ENCODE peak calls at places on chromosomes 7 and 10, in five cellular contexts. Y is A549, D is K562, V is H1, W is HepG2. M is an unnamed sample.

GRCh38 chr10:58807631-58808024 is 295.0 kb downstream of the BICC1 start:
- DNase-seq in Y (no peak), D (no peak), V (no peak), W (peak), M (no peak)

GRCh38 chr10:49652416-49653385 is 26.8 kb upstream of the C10orf53 start:
- DNase-seq in Y (no peak), D (no peak), V (peak), W (no peak), M (no peak)

GRCh38 chr10:86795353-86795752 is 38.9 kb downstream of the BMPR1A start:
- DNase-seq in Y (peak), D (peak), V (no peak), W (peak), M (no peak)

GRCh38 chr7:74479961-74480829 is 26.5 kb downstream of the GTF2IRD1 start:
- DNase-seq in Y (no peak), D (no peak), V (peak), W (peak), M (no peak)

GRCh38 chr7:77238703-77239136 is 39.1 kb upstream of the FGL2 start:
- DNase-seq in Y (no peak), D (no peak), V (no peak), W (no peak), M (no peak)

GRCh38 chr7:74495112-74495880 is 41.6 kb downstream of the GTF2IRD1 start:
- DNase-seq in Y (no peak), D (no peak), V (no peak), W (no peak), M (no peak)

GRCh38 chr7:138338361-138338760 is 121.7 kb upstream of the TRIM24 start:
- DNase-seq in Y (no peak), D (no peak), V (no peak), W (no peak), M (no peak)

GRCh38 chr7:10536561-10536960 is 437.1 kb upstream of the PHF14 start:
- DNase-seq in Y (no peak), D (no peak), V (no peak), W (no peak), M (no peak)

GRCh38 chr7:25647007-25647406 is 418.7 kb upstream of the NPVF start:
- DNase-seq in Y (no peak), D (no peak), V (no peak), W (no peak), M (no peak)

GRCh38 chr7:15764986-15765385 is 78.5 kb upstream of the MEOX2 start:
- DNase-seq in Y (no peak), D (no peak), V (no peak), W (no peak), M (no peak)

DNA sequence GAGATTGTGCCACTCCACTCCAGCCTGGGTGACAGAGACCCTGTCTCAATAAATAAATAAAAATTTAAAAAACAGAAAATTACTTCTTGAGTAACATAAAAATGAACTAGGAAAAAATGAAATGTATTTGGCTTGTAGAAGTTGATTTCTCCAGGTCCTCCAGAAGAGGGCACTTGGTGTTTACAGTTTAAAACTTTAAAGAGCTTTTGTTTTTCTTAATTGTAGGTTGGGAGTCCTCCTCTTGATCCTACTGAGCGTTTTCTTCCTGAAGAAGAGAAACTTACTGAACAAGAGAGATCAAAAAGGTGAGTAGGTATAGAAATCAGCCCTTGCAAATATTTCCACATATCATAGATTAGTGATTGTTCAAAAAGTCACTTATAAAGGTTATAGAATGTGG is 16.2 kb downstream of the KIFBP start:
- DNase-seq in Y (peak), D (no peak), V (no peak), W (peak), M (no peak)
- TF ChIP-seq HDAC2 in Y (no peak), D (no peak), V (no peak), W (no peak), M (no peak)

GRCh38 chr10:5596611-5597341 is 69.6 kb downstream of the ASB13 start:
- DNase-seq in Y (no peak), D (no peak), V (no peak), W (no peak), M (no peak)

GRCh38 chr10:5595095-5595494 is 70.3 kb downstream of the CALML3 start:
- DNase-seq in Y (no peak), D (no peak), V (no peak), W (no peak), M (no peak)

GRCh38 chr10:5598085-5598690 is 68.2 kb downstream of the ASB13 start:
- DNase-seq in Y (no peak), D (no peak), V (no peak), W (no peak), M (no peak)

GRCh38 chr10:5594271-5595036 is 69.7 kb downstream of the CALML3 start:
- DNase-seq in Y (no peak), D (no peak), V (no peak), W (no peak), M (no peak)

DNA sequence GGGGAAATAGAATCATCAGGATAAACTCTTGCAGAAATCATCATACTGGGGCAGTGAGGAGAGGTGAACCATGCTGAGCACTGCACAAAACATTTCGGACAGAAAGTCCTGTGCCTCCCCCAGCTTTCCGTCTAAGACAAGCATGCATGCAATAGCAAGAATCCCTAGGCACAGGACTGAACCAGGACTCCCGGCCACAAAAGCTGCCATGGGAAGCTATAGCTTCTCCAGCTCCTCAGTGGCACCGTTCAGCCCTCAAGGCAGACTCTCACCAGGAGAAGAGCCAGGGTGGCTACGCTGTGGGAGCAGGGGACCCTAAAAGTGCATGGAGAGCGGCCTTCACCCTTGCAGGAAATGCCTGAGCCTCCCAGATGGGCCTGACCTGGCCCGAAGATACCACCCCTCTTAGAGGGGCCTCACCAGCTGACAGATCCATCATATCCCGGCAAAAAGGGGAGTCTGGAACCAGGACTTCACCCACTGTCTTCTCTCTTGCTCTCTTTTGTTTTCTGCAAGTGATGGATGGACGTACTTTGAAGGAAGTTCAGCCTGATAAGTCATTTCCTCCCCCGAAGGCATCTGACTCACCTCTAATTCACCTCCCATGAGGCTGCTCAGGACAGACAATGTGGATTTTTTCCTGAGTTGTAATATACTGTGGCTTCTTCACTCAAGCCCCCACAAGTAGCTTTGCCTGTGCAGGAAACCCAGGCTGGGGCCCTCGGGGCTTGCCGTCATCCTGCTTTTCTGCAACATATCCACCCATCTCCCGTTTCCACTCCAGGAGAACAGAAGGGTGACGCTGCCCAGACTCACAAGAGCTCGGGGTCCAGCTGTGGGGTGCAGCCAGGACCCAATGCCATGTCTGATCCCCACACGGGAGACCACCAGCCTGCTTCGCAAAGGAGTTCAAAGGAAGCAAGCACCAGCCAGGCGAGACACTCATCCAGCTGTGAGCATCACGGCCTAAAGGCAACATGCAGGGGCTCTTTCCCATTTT is 70.5 kb downstream of the ASB13 start:
- DNase-seq in Y (peak), D (no peak), V (no peak), W (no peak), M (no peak)
- TF ChIP-seq HDAC2 in Y (no peak), D (no peak), V (no peak), W (no peak), M (no peak)

DNA sequence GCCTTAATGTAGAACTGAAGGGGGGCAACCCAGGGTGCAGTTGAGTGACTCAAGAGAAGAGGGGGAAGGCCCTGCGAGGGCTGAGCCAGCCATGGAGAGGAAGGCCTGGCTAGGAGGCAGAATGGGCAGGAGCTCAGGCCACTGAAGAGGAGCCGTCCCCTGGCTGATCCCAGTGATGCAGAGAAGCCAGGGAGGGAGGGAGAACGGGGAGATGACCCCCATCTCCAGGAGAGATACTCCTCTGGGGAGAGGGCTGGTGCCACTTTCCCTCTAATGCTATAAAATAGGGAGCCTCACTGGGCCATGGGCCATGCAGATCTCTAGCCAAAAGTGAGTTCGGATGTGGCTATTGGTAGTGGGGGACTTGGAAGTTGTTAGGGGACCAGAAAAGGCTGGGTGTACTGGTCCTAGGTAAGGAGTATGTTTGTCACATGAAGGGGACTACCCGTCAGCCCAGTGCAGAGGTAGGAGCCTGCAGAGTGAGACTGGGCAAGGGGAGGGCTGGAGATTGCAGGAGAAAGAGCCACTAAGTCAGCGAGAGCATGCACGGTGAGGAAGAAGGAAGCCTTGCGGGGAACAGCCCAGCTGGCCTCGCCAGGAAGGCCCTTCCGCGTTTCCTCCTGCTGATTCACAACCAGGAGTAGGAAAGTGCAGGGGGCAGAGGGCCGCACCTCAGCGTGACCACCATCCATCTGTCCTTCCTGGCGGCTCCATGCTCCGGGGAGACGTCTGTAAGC is 347.6 kb downstream of the TCERG1L start:
- DNase-seq in Y (no peak), D (no peak), V (no peak), W (no peak), M (no peak)
- TF ChIP-seq HDAC2 in Y (no peak), D (no peak), V (no peak), W (no peak), M (no peak)

GRCh38 chr7:102279537-102280400 is 6.9 kb upstream of the SH2B2 start:
- DNase-seq in Y (peak), D (peak), V (peak), W (peak), M (no peak)
- TF ChIP-seq HDAC2 in Y (no peak), D (no peak), V (no peak), W (no peak), M (no peak)

GRCh38 chr10:70901276-70901878 is 13.0 kb upstream of the PCBD1 start:
- DNase-seq in Y (no peak), D (no peak), V (no peak), W (no peak), M (no peak)

GRCh38 chr10:70902659-70903261 is 14.4 kb upstream of the PCBD1 start:
- DNase-seq in Y (peak), D (no peak), V (no peak), W (no peak), M (no peak)

GRCh38 chr10:70905071-70906021 is 17.0 kb upstream of the PCBD1 start:
- DNase-seq in Y (no peak), D (no peak), V (no peak), W (no peak), M (no peak)

GRCh38 chr10:70906031-70906804 is 17.9 kb upstream of the PCBD1 start:
- DNase-seq in Y (no peak), D (no peak), V (no peak), W (no peak), M (no peak)

GRCh38 chr10:70903262-70903921 is 15.0 kb upstream of the PCBD1 start:
- DNase-seq in Y (peak), D (peak), V (peak), W (peak), M (no peak)
- TF ChIP-seq HDAC2 in Y (no peak), D (no peak), V (no peak), W (no peak), M (no peak)

GRCh38 chr10:30392564-30392990 is 41.4 kb upstream of the MAP3K8 start:
- DNase-seq in Y (peak), D (peak), V (peak), W (peak), M (peak)

GRCh38 chr10:30387646-30388243 is 38.7 kb upstream of the MTPAP start:
- DNase-seq in Y (no peak), D (no peak), V (no peak), W (peak), M (no peak)

GRCh38 chr10:30391266-30391665 is 42.2 kb upstream of the MTPAP start:
- DNase-seq in Y (no peak), D (no peak), V (no peak), W (no peak), M (no peak)

GRCh38 chr10:30389543-30389942 is 40.5 kb upstream of the MTPAP start:
- DNase-seq in Y (no peak), D (no peak), V (no peak), W (no peak), M (no peak)

DNA sequence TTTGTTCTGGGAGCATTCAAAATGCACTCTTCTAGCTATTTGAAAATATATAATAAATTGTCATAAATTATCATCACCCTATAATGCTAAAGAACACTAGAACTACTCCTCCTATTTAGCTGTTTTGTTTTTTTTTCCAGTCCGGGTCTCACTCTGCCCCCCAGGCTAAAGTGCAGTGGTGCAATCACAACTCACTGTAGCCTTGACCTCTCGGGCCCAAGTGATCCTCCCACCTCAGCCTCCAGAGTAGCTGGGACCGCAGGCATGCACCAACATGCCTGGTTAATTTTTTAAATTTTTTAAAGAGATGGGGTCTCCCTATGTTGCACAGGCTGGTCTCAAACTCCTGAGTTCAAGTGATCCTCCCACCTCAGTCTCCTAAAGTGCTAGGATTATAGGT is 41.1 kb upstream of the MTPAP start:
- DNase-seq in Y (no peak), D (no peak), V (no peak), W (peak), M (no peak)
- TF ChIP-seq HDAC2 in Y (no peak), D (no peak), V (no peak), W (peak), M (no peak)

GRCh38 chr10:130757271-130757670 is 554.2 kb downstream of the TCERG1L start:
- DNase-seq in Y (no peak), D (no peak), V (no peak), W (no peak), M (no peak)
- TF ChIP-seq HDAC2 in Y (no peak), D (no peak), V (no peak), W (no peak), M (no peak)

GRCh38 chr10:116155191-116155590 is 117.8 kb downstream of the GFRA1 start:
- DNase-seq in Y (no peak), D (no peak), V (no peak), W (no peak), M (no peak)

GRCh38 chr10:116146374-116146773 is 126.6 kb downstream of the GFRA1 start:
- DNase-seq in Y (no peak), D (no peak), V (no peak), W (no peak), M (no peak)

GRCh38 chr10:116147162-116147906 is 125.7 kb downstream of the GFRA1 start:
- DNase-seq in Y (no peak), D (no peak), V (peak), W (no peak), M (no peak)

DNA sequence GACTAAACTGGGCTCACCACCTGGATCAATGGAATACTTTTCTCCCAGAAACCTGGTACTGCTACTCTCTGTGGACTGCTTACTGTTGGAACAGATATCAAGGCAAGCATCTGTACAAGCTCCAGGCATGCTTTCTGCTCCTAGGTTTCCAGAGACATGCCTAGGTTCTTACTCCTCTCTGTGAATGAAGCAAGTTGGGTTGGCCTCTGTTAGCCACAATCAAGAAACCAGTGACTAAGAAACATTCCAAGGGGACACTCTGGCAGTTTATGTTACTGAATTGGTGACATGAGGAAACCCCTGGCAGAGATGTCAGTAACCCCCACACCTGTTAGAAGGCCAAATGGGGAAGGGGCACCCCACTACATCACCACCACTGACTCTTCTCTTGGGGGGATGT is 121.9 kb downstream of the GFRA1 start:
- DNase-seq in Y (no peak), D (no peak), V (no peak), W (no peak), M (no peak)
- TF ChIP-seq HDAC2 in Y (no peak), D (no peak), V (no peak), W (no peak), M (no peak)

GRCh38 chr10:14184841-14185500 is 145.8 kb downstream of the FRMD4A start:
- DNase-seq in Y (no peak), D (peak), V (no peak), W (peak), M (peak)
- TF ChIP-seq HDAC2 in Y (no peak), D (no peak), V (no peak), W (peak), M (no peak)

GRCh38 chr7:66187894-66188293 is 17.2 kb upstream of the TPST1 start:
- DNase-seq in Y (no peak), D (no peak), V (no peak), W (no peak), M (no peak)
- TF ChIP-seq HDAC2 in Y (no peak), D (no peak), V (no peak), W (no peak), M (no peak)

M was measured in GM12878.